ENCODE peak calls at places on chromosomes 7 and 10, in eight cellular contexts. M, K, Z, S, V, F, O and T are unnamed samples.

GRCh38 chr7:5370454-5371353 is 52.9 kb downstream of the TNRC18 start:
- DNase-seq in M (no peak), K (no peak), Z (no peak), S (no peak), V (no peak), F (peak), O (no peak), T (no peak)

GRCh38 chr7:20241491-20242261 is 24.5 kb upstream of the MACC1 start:
- DNase-seq in M (peak), K (no peak), Z (no peak), S (no peak), V (no peak), F (no peak), O (no peak), T (peak)

GRCh38 chr7:132113536-132114409 is 462.5 kb downstream of the PLXNA4 start:
- DNase-seq in M (no peak), K (no peak), Z (no peak), S (no peak), V (no peak), F (no peak), O (no peak), T (no peak)

GRCh38 chr10:89425000-89425399 is 10.6 kb downstream of the IFIT5 start:
- DNase-seq in M (no peak), K (no peak), Z (no peak), S (no peak), V (no peak), F (no peak), O (no peak), T (no peak)

GRCh38 chr7:108415821-108416536 is 40.3 kb downstream of the NRCAM start:
- DNase-seq in M (peak), K (no peak), Z (no peak), S (no peak), V (no peak), F (no peak), O (peak), T (peak)

GRCh38 chr10:43292745-43293676 is 26.1 kb upstream of the RASGEF1A start:
- DNase-seq in M (peak), K (no peak), Z (no peak), S (peak), V (peak), F (no peak), O (peak), T (peak)

GRCh38 chr7:55565693-55566092 is 6.6 kb downstream of the VOPP1 start:
- DNase-seq in M (no peak), K (no peak), Z (no peak), S (no peak), V (no peak), F (no peak), O (no peak), T (no peak)

GRCh38 chr10:30591249-30591670 is 38.3 kb downstream of the LYZL2 start:
- DNase-seq in M (peak), K (no peak), Z (no peak), S (no peak), V (peak), F (no peak), O (peak), T (peak)

GRCh38 chr10:103238506-103239252 is 7.0 kb upstream of the RPEL1 start:
- DNase-seq in M (peak), K (no peak), Z (no peak), S (no peak), V (peak), F (no peak), O (no peak), T (peak)

GRCh38 chr7:77989981-77990566 is 191.5 kb downstream of the PHTF2 start:
- DNase-seq in M (peak), K (no peak), Z (no peak), S (no peak), V (no peak), F (no peak), O (no peak), T (no peak)

GRCh38 chr7:82230826-82231581 is 212.6 kb downstream of the CACNA2D1 start:
- DNase-seq in M (no peak), K (no peak), Z (no peak), S (no peak), V (no peak), F (no peak), O (no peak), T (no peak)

GRCh38 chr7:82235710-82236109 is 207.9 kb downstream of the CACNA2D1 start:
- DNase-seq in M (peak), K (no peak), Z (no peak), S (no peak), V (no peak), F (no peak), O (no peak), T (peak)

GRCh38 chr7:82229164-82229563 is 214.4 kb downstream of the CACNA2D1 start:
- DNase-seq in M (no peak), K (no peak), Z (no peak), S (no peak), V (no peak), F (no peak), O (no peak), T (no peak)

DNA sequence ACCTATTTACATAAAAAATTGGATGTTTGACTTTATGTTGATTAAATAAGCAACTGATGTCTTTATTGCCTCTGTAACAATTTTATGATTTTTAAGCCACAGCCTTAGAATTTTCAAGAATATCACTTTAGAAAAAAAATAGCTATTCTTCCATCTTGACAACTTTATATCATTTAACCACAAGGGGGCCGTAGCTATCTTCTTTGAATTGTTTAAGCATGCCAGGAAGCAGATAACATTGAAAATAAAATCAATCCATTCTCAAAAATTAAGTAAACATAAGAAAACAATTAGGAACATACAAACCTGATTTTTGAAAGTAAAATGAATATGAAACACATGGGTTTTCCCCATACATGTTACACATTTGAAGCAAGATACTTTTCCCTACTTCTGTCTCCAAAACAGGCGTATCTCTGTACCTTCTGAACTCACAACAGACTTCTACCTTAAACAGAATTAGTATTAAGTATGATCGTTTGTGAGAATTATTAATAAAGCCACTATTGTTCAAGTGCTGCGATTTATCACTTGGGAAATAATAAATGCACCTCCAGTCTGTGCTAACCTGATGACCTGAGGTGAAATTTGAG is 209.0 kb downstream of the CACNA2D1 start:
- DNase-seq in M (peak), K (no peak), Z (no peak), S (peak), V (no peak), F (no peak), O (no peak), T (peak)
- TF ChIP-seq CTCF in M (peak), K (peak), Z (peak), S (peak), V (peak), F (peak), O (peak), T (peak)

GRCh38 chr10:117431160-117431559 is 55.9 kb upstream of the PDZD8 start:
- DNase-seq in M (no peak), K (no peak), Z (no peak), S (no peak), V (no peak), F (no peak), O (no peak), T (peak)
- TF ChIP-seq CTCF in M (peak), K (no peak), Z (no peak), S (peak), V (no peak), F (no peak), O (no peak), T (peak)

DNA sequence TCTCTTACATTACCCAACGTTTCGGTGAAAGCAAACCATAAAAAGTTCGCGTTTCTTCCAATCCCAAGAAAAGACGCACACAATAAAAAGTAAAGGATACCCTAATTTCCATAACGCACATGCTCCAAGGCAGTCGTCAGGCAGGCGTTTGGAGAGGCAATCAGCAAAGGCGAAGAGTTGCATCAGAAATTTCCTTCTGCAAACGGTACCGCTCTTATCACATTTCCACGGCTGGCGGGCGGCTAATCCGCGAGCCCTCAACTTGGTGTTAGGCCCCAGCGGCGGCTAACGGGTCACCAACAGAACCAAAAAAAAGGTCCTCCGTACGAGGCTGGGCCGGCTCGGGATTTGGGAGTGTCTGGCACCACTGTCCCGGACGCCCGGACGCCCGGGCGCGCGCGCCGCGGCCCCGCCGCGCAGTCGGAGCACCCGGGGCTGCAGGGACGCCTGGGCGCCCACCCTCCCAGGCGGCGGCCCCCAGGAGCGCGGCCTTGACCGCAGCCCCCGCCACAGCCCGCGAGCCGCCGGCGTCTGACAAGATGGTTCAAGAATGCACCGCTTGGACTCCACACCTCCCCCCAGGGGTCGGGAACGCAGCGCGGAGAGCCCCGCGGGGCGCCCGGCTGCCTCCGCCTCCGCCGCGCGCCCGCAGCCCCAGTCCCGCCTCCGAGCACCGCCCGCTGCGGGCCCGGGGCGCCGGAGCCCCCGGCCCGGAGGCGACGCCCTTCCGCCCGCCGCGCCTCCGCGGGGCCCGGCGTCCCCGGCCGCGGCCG is 9.8 kb upstream of the GRB10 start:
- DNase-seq in M (peak), K (peak), Z (peak), S (no peak), V (peak), F (peak), O (peak), T (peak)
- TF ChIP-seq CTCF in M (no peak), K (no peak), Z (no peak), S (no peak), V (no peak), F (no peak), O (no peak), T (no peak)

DNA sequence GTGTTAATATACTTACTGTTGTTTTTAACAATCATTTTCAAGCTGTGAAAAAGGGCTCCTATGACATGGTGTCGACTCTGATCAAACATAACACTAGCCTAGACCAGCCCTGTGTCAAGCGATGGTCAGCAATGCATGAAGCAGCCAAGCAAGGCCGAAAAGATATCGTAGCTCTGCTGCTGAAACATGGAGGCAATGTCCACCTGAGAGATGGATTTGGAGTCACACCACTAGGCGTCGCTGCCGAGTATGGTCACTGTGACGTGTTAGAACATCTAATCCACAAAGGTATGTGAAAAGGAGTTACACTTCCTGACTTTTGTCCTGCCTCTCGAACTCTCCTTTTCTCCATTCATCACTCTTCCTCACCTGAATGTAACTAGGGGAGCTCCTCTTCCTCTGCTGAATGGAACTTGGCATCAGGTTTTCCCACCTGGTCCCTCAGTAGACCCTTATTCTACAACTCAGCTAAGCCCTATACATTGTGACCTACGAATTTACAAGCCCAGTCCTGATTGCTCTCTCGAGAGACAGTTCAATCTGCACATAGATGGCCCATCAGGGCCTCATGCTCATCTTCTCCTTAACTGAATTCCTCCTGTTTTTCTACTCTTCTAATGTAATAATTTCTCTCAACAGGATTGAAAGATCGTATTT is 23.0 kb downstream of the ASB15 start:
- DNase-seq in M (no peak), K (peak), Z (peak), S (peak), V (no peak), F (peak), O (peak), T (peak)
- TF ChIP-seq CTCF in M (peak), K (peak), Z (peak), S (peak), V (peak), F (peak), O (peak), T (peak)

GRCh38 chr7:150799156-150799555 is 1.0 kb downstream of the TMEM176B start:
- DNase-seq in M (no peak), K (no peak), Z (no peak), S (no peak), V (no peak), F (no peak), O (no peak), T (no peak)

GRCh38 chr7:150800576-150801241 is at the start of gene TMEM176A:
- DNase-seq in M (no peak), K (no peak), Z (no peak), S (no peak), V (no peak), F (no peak), O (no peak), T (no peak)

GRCh38 chr7:150801242-150801945 is 825 bp downstream of the TMEM176A start:
- DNase-seq in M (no peak), K (no peak), Z (no peak), S (no peak), V (no peak), F (no peak), O (no peak), T (no peak)

GRCh38 chr7:150801946-150802771 is 1.6 kb downstream of the TMEM176A start:
- DNase-seq in M (no peak), K (no peak), Z (no peak), S (no peak), V (no peak), F (no peak), O (no peak), T (no peak)

GRCh38 chr7:150799741-150800575 is at the start of gene TMEM176B:
- DNase-seq in M (no peak), K (peak), Z (peak), S (no peak), V (peak), F (no peak), O (no peak), T (no peak)
- TF ChIP-seq CTCF in M (no peak), K (no peak), Z (no peak), S (no peak), V (no peak), F (no peak), O (no peak), T (no peak)

GRCh38 chr7:21497072-21497471 is 45.8 kb upstream of the DNAH11 start:
- DNase-seq in M (peak), K (no peak), Z (no peak), S (no peak), V (no peak), F (no peak), O (peak), T (peak)
- TF ChIP-seq CTCF in M (no peak), K (no peak), Z (no peak), S (peak), V (no peak), F (peak), O (peak), T (peak)

DNA sequence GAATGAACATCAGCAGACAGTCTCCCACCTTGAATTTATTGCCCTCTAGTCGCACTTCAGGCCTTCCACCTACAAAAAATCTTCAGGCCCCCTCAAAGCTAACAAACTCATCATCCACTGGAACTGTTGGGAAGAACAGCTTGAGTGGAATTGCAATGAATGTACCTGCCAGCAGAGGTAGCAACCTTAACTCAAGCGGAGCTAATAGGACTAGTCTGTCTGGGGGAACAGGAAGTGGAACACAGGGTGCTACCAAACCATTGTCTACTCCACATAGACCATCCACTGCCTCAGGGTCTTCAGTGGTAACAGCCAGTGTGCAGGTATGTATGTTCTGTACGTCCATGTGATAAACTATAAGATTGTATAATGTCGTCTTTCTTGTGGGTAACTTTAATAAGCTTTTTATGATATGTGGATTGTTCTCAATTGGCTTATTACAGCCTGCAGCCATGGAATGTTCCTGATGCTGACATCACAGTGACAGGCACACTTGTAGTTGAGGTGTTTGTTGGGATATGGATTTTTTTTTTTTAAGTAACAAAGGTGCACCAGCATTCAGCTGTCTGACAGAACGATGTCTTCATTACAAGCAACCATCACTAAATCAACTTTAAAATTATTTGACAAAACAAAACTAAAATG is 53.3 kb downstream of the UBN2 start:
- DNase-seq in M (no peak), K (no peak), Z (no peak), S (no peak), V (no peak), F (no peak), O (no peak), T (no peak)
- TF ChIP-seq CTCF in M (no peak), K (no peak), Z (no peak), S (no peak), V (no peak), F (no peak), O (no peak), T (no peak)

GRCh38 chr10:6580279-6581029 is 378 bp upstream of the PRKCQ start:
- DNase-seq in M (peak), K (peak), Z (peak), S (no peak), V (peak), F (peak), O (peak), T (peak)
- TF ChIP-seq CTCF in M (peak), K (peak), Z (peak), S (peak), V (peak), F (peak), O (peak), T (peak)

GRCh38 chr7:95847061-95847460 is 74.7 kb downstream of the DYNC1I1 start:
- DNase-seq in M (no peak), K (no peak), Z (no peak), S (no peak), V (no peak), F (no peak), O (no peak), T (no peak)

GRCh38 chr7:95843286-95843685 is 70.9 kb downstream of the DYNC1I1 start:
- DNase-seq in M (peak), K (no peak), Z (no peak), S (no peak), V (no peak), F (no peak), O (no peak), T (no peak)

GRCh38 chr7:95845007-95845406 is 72.7 kb downstream of the DYNC1I1 start:
- DNase-seq in M (peak), K (no peak), Z (no peak), S (no peak), V (no peak), F (no peak), O (no peak), T (no peak)

DNA sequence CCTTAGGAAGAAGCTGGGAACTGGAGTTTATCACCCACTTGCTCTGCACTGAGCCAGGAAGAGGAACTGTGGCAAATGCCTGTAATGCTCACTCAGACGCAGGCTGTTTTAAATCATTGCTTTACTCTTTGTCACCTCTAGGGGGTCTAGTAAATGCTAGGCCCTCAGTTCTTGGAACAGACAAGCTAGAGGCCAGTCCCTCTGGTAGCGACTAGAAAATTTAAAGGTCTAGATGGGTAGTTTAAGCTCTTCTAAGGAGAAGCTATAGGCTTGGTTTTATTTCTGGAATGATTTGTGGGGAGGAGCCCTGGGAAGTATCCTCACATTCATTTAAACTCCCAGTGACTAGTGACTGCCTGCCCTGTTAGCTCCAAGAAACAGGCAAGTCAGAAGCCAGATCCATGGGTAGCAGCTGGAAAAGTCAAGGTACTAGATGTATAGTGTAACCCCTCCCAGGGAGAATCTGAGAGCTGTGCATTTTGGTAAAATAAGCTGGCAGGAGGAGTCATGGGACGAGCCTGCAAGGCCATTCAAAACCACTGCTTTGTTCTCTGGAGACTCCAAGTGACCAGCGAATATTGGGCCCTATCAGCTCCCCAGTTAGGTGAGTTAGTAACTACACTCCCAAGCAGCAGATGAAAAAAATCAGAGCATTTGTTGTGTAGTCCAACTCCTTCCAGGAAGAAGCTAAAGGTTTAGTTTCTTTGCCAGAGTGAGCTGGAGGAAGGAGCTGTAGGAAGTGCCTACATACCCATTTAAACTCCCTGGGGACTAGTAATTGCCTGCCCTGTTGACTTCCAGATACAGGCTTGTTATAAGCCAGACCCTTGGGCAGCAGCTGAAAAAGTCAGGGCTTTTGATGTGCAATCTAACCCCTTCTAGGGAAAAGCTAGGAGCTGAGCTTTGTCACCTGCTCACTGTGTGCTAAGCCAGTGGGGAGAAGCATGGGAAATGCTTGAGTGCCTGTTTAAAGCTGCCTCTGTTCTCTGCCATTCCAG is 68.9 kb downstream of the DYNC1I1 start:
- DNase-seq in M (peak), K (no peak), Z (no peak), S (no peak), V (no peak), F (no peak), O (no peak), T (no peak)
- TF ChIP-seq CTCF in M (peak), K (no peak), Z (no peak), S (peak), V (no peak), F (no peak), O (no peak), T (peak)